ENCODE peak calls at places on chromosome 7, in eight cellular contexts. One of them, this sample, is unnamed. For H3K27me3 and H3K36me3, the result is how much of the 10 kb centered on the place peaks cover.

GRCh38 chr7:93115796-93116195 is 2.0 kb downstream of the SAMD9 start:
- DNase-seq in body of pancreas: no peak
- DNase-seq in colonic mucosa: no peak
- DNase-seq in GM23248: peak
- DNase-seq in transverse colon: no peak
- DNase-seq in CD4-positive, alpha-beta memory T cell: no peak
- DNase-seq in NT2/D1: no peak
- DNase-seq in esophagus squamous epithelium: no peak
- DNase-seq in this sample: no peak

GRCh38 chr7:107879400-107880035 is 11.5 kb upstream of the DLD start:
- DNase-seq in CD4-positive, alpha-beta memory T cell: peak
- DNase-seq in GM23248: peak
- DNase-seq in transverse colon: peak
- DNase-seq in NT2/D1: peak
- DNase-seq in colonic mucosa: peak
- DNase-seq in esophagus squamous epithelium: no peak
- DNase-seq in body of pancreas: peak
- DNase-seq in this sample: no peak

GRCh38 chr7:149011491-149011890 is 16.8 kb downstream of the PDIA4 start:
- DNase-seq in body of pancreas: no peak
- DNase-seq in esophagus squamous epithelium: no peak
- DNase-seq in NT2/D1: no peak
- DNase-seq in GM23248: no peak
- DNase-seq in colonic mucosa: no peak
- DNase-seq in CD4-positive, alpha-beta memory T cell: no peak
- DNase-seq in transverse colon: no peak
- DNase-seq in this sample: no peak

GRCh38 chr7:1230411-1231213 is 2.1 kb upstream of the UNCX start:
- DNase-seq in body of pancreas: no peak
- DNase-seq in NT2/D1: no peak
- DNase-seq in transverse colon: no peak
- DNase-seq in GM23248: no peak
- DNase-seq in CD4-positive, alpha-beta memory T cell: no peak
- DNase-seq in colonic mucosa: no peak
- DNase-seq in esophagus squamous epithelium: no peak
- DNase-seq in this sample: no peak

GRCh38 chr7:12458520-12459131 is 55.0 kb upstream of the VWDE start:
- DNase-seq in colonic mucosa: no peak
- DNase-seq in GM23248: peak
- DNase-seq in NT2/D1: no peak
- DNase-seq in CD4-positive, alpha-beta memory T cell: peak
- DNase-seq in transverse colon: no peak
- DNase-seq in esophagus squamous epithelium: no peak
- DNase-seq in body of pancreas: no peak
- DNase-seq in this sample: no peak

GRCh38 chr7:78018541-78019456 is 220.2 kb downstream of the PHTF2 start:
- DNase-seq in CD4-positive, alpha-beta memory T cell: no peak
- DNase-seq in esophagus squamous epithelium: no peak
- DNase-seq in GM23248: peak
- DNase-seq in body of pancreas: peak
- DNase-seq in colonic mucosa: peak
- DNase-seq in NT2/D1: no peak
- DNase-seq in transverse colon: peak
- DNase-seq in this sample: no peak

GRCh38 chr7:64867863-64868440 is 35.1 kb upstream of the ZNF273 start:
- DNase-seq in esophagus squamous epithelium: no peak
- DNase-seq in NT2/D1: no peak
- DNase-seq in GM23248: no peak
- DNase-seq in body of pancreas: no peak
- DNase-seq in transverse colon: no peak
- DNase-seq in CD4-positive, alpha-beta memory T cell: no peak
- DNase-seq in colonic mucosa: no peak
- DNase-seq in this sample: no peak

GRCh38 chr7:42677751-42678231 is 234.1 kb downstream of the C7orf25 start:
- DNase-seq in NT2/D1: no peak
- DNase-seq in body of pancreas: no peak
- DNase-seq in GM23248: peak
- DNase-seq in CD4-positive, alpha-beta memory T cell: no peak
- DNase-seq in esophagus squamous epithelium: no peak
- DNase-seq in colonic mucosa: no peak
- DNase-seq in transverse colon: no peak
- DNase-seq in this sample: peak

GRCh38 chr7:17962652-17963051 is 22.4 kb upstream of the SNX13 start:
- DNase-seq in esophagus squamous epithelium: no peak
- DNase-seq in CD4-positive, alpha-beta memory T cell: no peak
- DNase-seq in transverse colon: no peak
- DNase-seq in GM23248: no peak
- DNase-seq in body of pancreas: no peak
- DNase-seq in NT2/D1: no peak
- DNase-seq in colonic mucosa: no peak
- DNase-seq in this sample: no peak

GRCh38 chr7:7668708-7669107 is 28.2 kb downstream of the UMAD1 start:
- DNase-seq in colonic mucosa: no peak
- DNase-seq in CD4-positive, alpha-beta memory T cell: no peak
- DNase-seq in body of pancreas: no peak
- DNase-seq in esophagus squamous epithelium: no peak
- DNase-seq in GM23248: no peak
- DNase-seq in transverse colon: no peak
- DNase-seq in NT2/D1: no peak
- DNase-seq in this sample: no peak

GRCh38 chr7:76016191-76016947 is 22.0 kb upstream of the TMEM120A start:
- DNase-seq in esophagus squamous epithelium: no peak
- DNase-seq in NT2/D1: no peak
- DNase-seq in transverse colon: no peak
- DNase-seq in GM23248: no peak
- DNase-seq in body of pancreas: no peak
- DNase-seq in CD4-positive, alpha-beta memory T cell: no peak
- DNase-seq in colonic mucosa: no peak
- DNase-seq in this sample: no peak

GRCh38 chr7:108222236-108222892 is 92.2 kb upstream of the LAMB4 start:
- DNase-seq in colonic mucosa: no peak
- DNase-seq in NT2/D1: no peak
- DNase-seq in body of pancreas: no peak
- DNase-seq in transverse colon: no peak
- DNase-seq in CD4-positive, alpha-beta memory T cell: no peak
- DNase-seq in GM23248: peak
- DNase-seq in esophagus squamous epithelium: no peak
- DNase-seq in this sample: no peak

GRCh38 chr7:37494940-37495339 is 46.3 kb upstream of the ELMO1 start:
- DNase-seq in transverse colon: no peak
- DNase-seq in colonic mucosa: no peak
- DNase-seq in NT2/D1: no peak
- DNase-seq in esophagus squamous epithelium: no peak
- DNase-seq in CD4-positive, alpha-beta memory T cell: no peak
- DNase-seq in GM23248: no peak
- DNase-seq in body of pancreas: no peak
- DNase-seq in this sample: no peak

GRCh38 chr7:1544178-1544895 is 11.7 kb downstream of the TMEM184A start:
- DNase-seq in NT2/D1: no peak
- DNase-seq in transverse colon: no peak
- DNase-seq in esophagus squamous epithelium: no peak
- DNase-seq in GM23248: no peak
- DNase-seq in CD4-positive, alpha-beta memory T cell: no peak
- DNase-seq in body of pancreas: no peak
- DNase-seq in colonic mucosa: no peak
- DNase-seq in this sample: no peak

GRCh38 chr7:19491821-19492452 is 216.9 kb downstream of the POLR1F start:
- DNase-seq in esophagus squamous epithelium: no peak
- DNase-seq in transverse colon: no peak
- DNase-seq in CD4-positive, alpha-beta memory T cell: no peak
- DNase-seq in NT2/D1: peak
- DNase-seq in colonic mucosa: no peak
- DNase-seq in GM23248: peak
- DNase-seq in body of pancreas: no peak
- DNase-seq in this sample: no peak

GRCh38 chr7:89607797-89608196 is 546.5 kb upstream of the STEAP1 start:
- DNase-seq in CD4-positive, alpha-beta memory T cell: peak
- DNase-seq in body of pancreas: no peak
- DNase-seq in colonic mucosa: no peak
- DNase-seq in GM23248: no peak
- DNase-seq in NT2/D1: no peak
- DNase-seq in esophagus squamous epithelium: no peak
- DNase-seq in transverse colon: no peak
- DNase-seq in this sample: no peak

GRCh38 chr7:128940494-128941322 is 3.0 kb downstream of the IRF5 start:
- DNase-seq in transverse colon: peak
- DNase-seq in GM23248: no peak
- DNase-seq in colonic mucosa: peak
- DNase-seq in body of pancreas: no peak
- DNase-seq in esophagus squamous epithelium: peak
- DNase-seq in CD4-positive, alpha-beta memory T cell: peak
- DNase-seq in NT2/D1: no peak
- DNase-seq in this sample: no peak

GRCh38 chr7:5827755-5828154 is 46.3 kb upstream of the RNF216 start:
- DNase-seq in NT2/D1: peak
- DNase-seq in esophagus squamous epithelium: no peak
- DNase-seq in GM23248: peak
- DNase-seq in body of pancreas: peak
- DNase-seq in colonic mucosa: peak
- DNase-seq in transverse colon: peak
- DNase-seq in CD4-positive, alpha-beta memory T cell: peak
- DNase-seq in this sample: no peak

GRCh38 chr7:77439572-77439971 is 23.4 kb upstream of the GSAP start:
- DNase-seq in GM23248: peak
- DNase-seq in CD4-positive, alpha-beta memory T cell: no peak
- DNase-seq in transverse colon: peak
- DNase-seq in esophagus squamous epithelium: no peak
- DNase-seq in colonic mucosa: peak
- DNase-seq in body of pancreas: peak
- DNase-seq in NT2/D1: no peak
- DNase-seq in this sample: no peak

GRCh38 chr7:22651036-22651435 is 76.0 kb upstream of the IL6 start:
- DNase-seq in esophagus squamous epithelium: no peak
- DNase-seq in NT2/D1: no peak
- DNase-seq in transverse colon: no peak
- DNase-seq in GM23248: no peak
- DNase-seq in body of pancreas: no peak
- DNase-seq in CD4-positive, alpha-beta memory T cell: no peak
- DNase-seq in colonic mucosa: no peak
- DNase-seq in this sample: no peak
- H3K27me3 ChIP-seq in esophagus squamous epithelium: under half
- H3K27me3 ChIP-seq in NT2/D1: under half
- H3K27me3 ChIP-seq in transverse colon: under half
- H3K27me3 ChIP-seq in GM23248: under half
- H3K27me3 ChIP-seq in body of pancreas: under half
- H3K27me3 ChIP-seq in CD4-positive, alpha-beta memory T cell: under half
- H3K27me3 ChIP-seq in colonic mucosa: under half
- H3K27me3 ChIP-seq in this sample: under half

DNA sequence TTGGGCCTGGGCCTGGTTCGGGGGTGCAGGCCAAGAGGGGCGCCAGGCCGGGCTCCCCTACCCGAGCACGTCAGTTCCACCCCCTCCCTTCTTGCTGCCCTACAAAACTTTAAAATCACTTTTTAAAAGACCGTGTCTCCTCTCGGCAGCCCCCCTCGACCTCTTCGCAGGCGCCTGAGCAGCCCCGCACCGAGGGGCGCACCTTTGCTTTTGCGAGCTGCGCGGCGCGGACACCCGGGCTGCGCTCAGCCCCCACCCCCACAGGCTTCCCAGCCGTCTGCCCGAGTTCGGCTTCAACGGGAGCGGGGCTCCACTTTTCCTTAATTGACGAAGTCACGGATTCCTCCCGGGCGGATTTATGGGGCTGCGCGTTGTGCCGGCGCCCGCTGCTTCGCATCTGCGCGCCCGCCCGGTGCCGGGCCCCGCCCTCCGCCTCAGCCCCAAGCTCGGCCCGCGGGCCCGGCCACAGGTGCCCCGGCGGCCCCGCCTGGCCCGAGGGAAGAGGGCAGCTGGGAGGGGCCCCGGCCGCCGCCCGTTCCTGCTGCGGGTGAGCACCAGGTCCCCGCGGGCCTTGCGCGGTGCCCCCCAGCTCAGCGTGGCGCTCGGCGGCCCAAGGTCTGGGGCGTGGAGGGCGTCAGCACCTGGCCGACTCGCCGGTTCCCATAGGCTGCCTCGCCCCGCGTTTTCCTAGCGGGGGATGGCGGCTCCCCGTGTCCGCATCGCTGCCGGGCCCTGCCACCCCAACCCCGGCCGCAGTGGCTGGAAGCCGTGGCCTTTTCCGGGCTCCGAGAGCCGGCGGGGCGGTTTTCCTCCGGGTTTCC is 10.8 kb upstream of the MNX1 start:
- DNase-seq in transverse colon: no peak
- DNase-seq in esophagus squamous epithelium: no peak
- DNase-seq in CD4-positive, alpha-beta memory T cell: no peak
- DNase-seq in GM23248: no peak
- DNase-seq in body of pancreas: no peak
- DNase-seq in NT2/D1: no peak
- DNase-seq in colonic mucosa: peak
- DNase-seq in this sample: peak
- H3K4me3 ChIP-seq in transverse colon: peak
- H3K4me3 ChIP-seq in esophagus squamous epithelium: no peak
- H3K4me3 ChIP-seq in CD4-positive, alpha-beta memory T cell: no peak
- H3K4me3 ChIP-seq in GM23248: no peak
- H3K4me3 ChIP-seq in body of pancreas: no peak
- H3K4me3 ChIP-seq in NT2/D1: peak
- H3K4me3 ChIP-seq in colonic mucosa: peak
- H3K4me3 ChIP-seq in this sample: peak

GRCh38 chr7:112182749-112183148 is 23.4 kb downstream of the DOCK4 start:
- DNase-seq in colonic mucosa: no peak
- DNase-seq in GM23248: no peak
- DNase-seq in body of pancreas: no peak
- DNase-seq in esophagus squamous epithelium: no peak
- DNase-seq in transverse colon: no peak
- DNase-seq in NT2/D1: no peak
- DNase-seq in CD4-positive, alpha-beta memory T cell: no peak
- DNase-seq in this sample: no peak

GRCh38 chr7:112184455-112184854 is 21.7 kb downstream of the DOCK4 start:
- DNase-seq in transverse colon: no peak
- DNase-seq in GM23248: no peak
- DNase-seq in esophagus squamous epithelium: no peak
- DNase-seq in CD4-positive, alpha-beta memory T cell: no peak
- DNase-seq in body of pancreas: no peak
- DNase-seq in NT2/D1: no peak
- DNase-seq in colonic mucosa: no peak
- DNase-seq in this sample: no peak

GRCh38 chr7:112185005-112185834 is 21.0 kb downstream of the DOCK4 start:
- DNase-seq in GM23248: no peak
- DNase-seq in body of pancreas: no peak
- DNase-seq in esophagus squamous epithelium: no peak
- DNase-seq in colonic mucosa: no peak
- DNase-seq in transverse colon: no peak
- DNase-seq in CD4-positive, alpha-beta memory T cell: no peak
- DNase-seq in NT2/D1: no peak
- DNase-seq in this sample: no peak

GRCh38 chr7:112186300-112186699 is 19.9 kb downstream of the DOCK4 start:
- DNase-seq in colonic mucosa: no peak
- DNase-seq in NT2/D1: no peak
- DNase-seq in transverse colon: no peak
- DNase-seq in esophagus squamous epithelium: no peak
- DNase-seq in body of pancreas: no peak
- DNase-seq in GM23248: no peak
- DNase-seq in CD4-positive, alpha-beta memory T cell: no peak
- DNase-seq in this sample: no peak

GRCh38 chr7:112183266-112183665 is 22.9 kb downstream of the DOCK4 start:
- DNase-seq in colonic mucosa: no peak
- DNase-seq in CD4-positive, alpha-beta memory T cell: no peak
- DNase-seq in transverse colon: no peak
- DNase-seq in esophagus squamous epithelium: no peak
- DNase-seq in body of pancreas: no peak
- DNase-seq in GM23248: no peak
- DNase-seq in NT2/D1: no peak
- DNase-seq in this sample: no peak
- H3K36me3 ChIP-seq in colonic mucosa: under half
- H3K36me3 ChIP-seq in CD4-positive, alpha-beta memory T cell: under half
- H3K36me3 ChIP-seq in transverse colon: under half
- H3K36me3 ChIP-seq in esophagus squamous epithelium: under half
- H3K36me3 ChIP-seq in body of pancreas: under half
- H3K36me3 ChIP-seq in GM23248: under half
- H3K36me3 ChIP-seq in NT2/D1: under half
- H3K36me3 ChIP-seq in this sample: under half

GRCh38 chr7:158771-159170 is 33.6 kb upstream of the FAM20C start:
- DNase-seq in transverse colon: no peak
- DNase-seq in body of pancreas: no peak
- DNase-seq in esophagus squamous epithelium: no peak
- DNase-seq in GM23248: no peak
- DNase-seq in colonic mucosa: no peak
- DNase-seq in CD4-positive, alpha-beta memory T cell: no peak
- DNase-seq in NT2/D1: no peak
- DNase-seq in this sample: no peak
- H3K27me3 ChIP-seq in transverse colon: under half
- H3K27me3 ChIP-seq in body of pancreas: under half
- H3K27me3 ChIP-seq in esophagus squamous epithelium: under half
- H3K27me3 ChIP-seq in GM23248: under half
- H3K27me3 ChIP-seq in colonic mucosa: under half
- H3K27me3 ChIP-seq in CD4-positive, alpha-beta memory T cell: under half
- H3K27me3 ChIP-seq in NT2/D1: under half
- H3K27me3 ChIP-seq in this sample: under half

This sample was measured in suprapubic skin.